ENCODE peak calls at places on chromosomes 5 and 9, in six cellular contexts. E is nucleus accumbens; R is brain microvascular endothelial cell; D is Calu3; H is activated CD4-positive, CD25-positive, alpha-beta regulatory T cell; A is T-helper 1 cell. C is an unnamed sample.

GRCh38 chr5:132655821-132656773 is 1.9 kb upstream of the IL13 start:
- DNase-seq in E (peak), R (no peak), D (peak), H (no peak), A (peak), C (no peak)

GRCh38 chr9:128282500-128282899 is 6.4 kb downstream of the SWI5 start:
- DNase-seq in E (no peak), R (peak), D (no peak), H (no peak), A (no peak), C (no peak)

GRCh38 chr9:14318934-14319513 is 5.1 kb upstream of the NFIB start:
- DNase-seq in E (no peak), R (no peak), D (no peak), H (no peak), A (no peak), C (no peak)

GRCh38 chr9:74653437-74654080 is 156.4 kb downstream of the RORB start:
- DNase-seq in E (no peak), R (no peak), D (no peak), H (no peak), A (no peak), C (no peak)

GRCh38 chr5:27353540-27353939 is 315.2 kb upstream of the CDH9 start:
- DNase-seq in E (no peak), R (no peak), D (no peak), H (no peak), A (no peak), C (no peak)

GRCh38 chr9:123438821-123439220 is 82.8 kb downstream of the CRB2 start:
- DNase-seq in E (no peak), R (no peak), D (no peak), H (no peak), A (no peak), C (no peak)

GRCh38 chr9:92971121-92971520 is 23.8 kb downstream of the FGD3 start:
- DNase-seq in E (no peak), R (no peak), D (no peak), H (no peak), A (no peak), C (no peak)

GRCh38 chr5:21776466-21776865 is 1076.7 kb downstream of the CDH12 start:
- DNase-seq in E (no peak), R (no peak), D (no peak), H (no peak), A (no peak), C (no peak)

GRCh38 chr9:69326261-69326660 is 1.2 kb downstream of the ENTREP1 start:
- DNase-seq in E (no peak), R (no peak), D (no peak), H (no peak), A (no peak), C (no peak)

GRCh38 chr9:15873573-15874177 is 320.8 kb downstream of the CCDC171 start:
- DNase-seq in E (no peak), R (peak), D (no peak), H (no peak), A (peak), C (no peak)

C was measured in T follicular helper cell.